ENCODE peak calls at places on chromosomes 2 and 18, in seven cellular contexts. R, P, L, X, Y, Q and A are unnamed samples.

GRCh38 chr2:169091761-169092523 is 22.6 kb downstream of the DHRS9 start:
- DNase-seq in L (no peak), P (peak; percentile 15), Q (peak; percentile 28), Y (no peak), X (no peak), R (peak; percentile 68), A (no peak)

GRCh38 chr2:31137211-31138036 is 816 bp downstream of the GALNT14 start:
- DNase-seq in R (no peak), P (no peak), X (no peak), Y (peak; percentile 79), L (peak; percentile 54), Q (peak; percentile 2), A (peak; percentile 14)

GRCh38 chr18:39951321-39951720 is 2003.7 kb upstream of the PIK3C3 start:
- DNase-seq in R (no peak), X (no peak), L (no peak), Q (no peak), Y (no peak), P (no peak), A (no peak)

GRCh38 chr18:12921178-12921577 is 26.6 kb upstream of the SEH1L start:
- DNase-seq in Q (no peak), L (no peak), Y (no peak), P (no peak), X (no peak), R (no peak), A (no peak)

GRCh38 chr18:61935362-61935761 is 42.6 kb upstream of the RNF152 start:
- DNase-seq in X (no peak), P (no peak), R (no peak), Q (no peak), L (no peak), Y (no peak), A (no peak)

GRCh38 chr2:42938671-42939370 is 146.4 kb upstream of the HAAO start:
- DNase-seq in R (peak; percentile 85), L (no peak), Q (no peak), P (no peak), X (no peak), Y (no peak), A (no peak)

GRCh38 chr2:70161069-70161534 is 29.7 kb downstream of the C2orf42 start:
- DNase-seq in R (peak; percentile 10), L (no peak), Y (no peak), P (no peak), Q (no peak), X (no peak), A (no peak)

GRCh38 chr2:15069149-15069548 is 436.6 kb downstream of the LRATD1 start:
- DNase-seq in R (no peak), X (no peak), L (no peak), P (peak; percentile 28), Y (no peak), Q (no peak), A (no peak)

GRCh38 chr2:207241198-207241597 is 75.5 kb upstream of the KLF7 start:
- DNase-seq in X (no peak), Q (peak; percentile 35), Y (no peak), P (peak; percentile 32), L (no peak), R (no peak), A (no peak)

GRCh38 chr2:133012847-133013734 is 343.1 kb upstream of the LYPD1 start:
- DNase-seq in X (no peak), Q (no peak), Y (no peak), L (no peak), R (no peak), P (no peak), A (no peak)

GRCh38 chr18:48629730-48630324 is 91.0 kb downstream of the CTIF start:
- DNase-seq in X (no peak), Y (peak; percentile 60), L (no peak), Q (peak; percentile 90), P (peak; percentile 100), R (peak; percentile 89), A (no peak)

GRCh38 chr2:239601880-239602279 is 201.1 kb upstream of the HDAC4 start:
- DNase-seq in X (no peak), R (no peak), Q (no peak), P (no peak), Y (no peak), L (no peak), A (no peak)

GRCh38 chr2:25103287-25103871 is 61.5 kb downstream of the EFR3B start:
- DNase-seq in Q (peak; percentile 47), L (no peak), R (no peak), P (peak; percentile 94), Y (no peak), X (no peak), A (no peak)

GRCh38 chr2:127511090-127511489 is 15.2 kb downstream of the IWS1 start:
- DNase-seq in Y (no peak), X (no peak), P (no peak), R (no peak), L (no peak), Q (no peak), A (no peak)

GRCh38 chr2:108279468-108279867 is 9.2 kb upstream of the SULT1C2 start:
- DNase-seq in R (no peak), Q (no peak), P (no peak), L (no peak), Y (no peak), X (no peak), A (no peak)

GRCh38 chr2:108278631-108279030 is 10.1 kb upstream of the SULT1C2 start:
- DNase-seq in Y (no peak), X (no peak), Q (no peak), P (peak; percentile 27), L (no peak), R (no peak), A (no peak)

DNA sequence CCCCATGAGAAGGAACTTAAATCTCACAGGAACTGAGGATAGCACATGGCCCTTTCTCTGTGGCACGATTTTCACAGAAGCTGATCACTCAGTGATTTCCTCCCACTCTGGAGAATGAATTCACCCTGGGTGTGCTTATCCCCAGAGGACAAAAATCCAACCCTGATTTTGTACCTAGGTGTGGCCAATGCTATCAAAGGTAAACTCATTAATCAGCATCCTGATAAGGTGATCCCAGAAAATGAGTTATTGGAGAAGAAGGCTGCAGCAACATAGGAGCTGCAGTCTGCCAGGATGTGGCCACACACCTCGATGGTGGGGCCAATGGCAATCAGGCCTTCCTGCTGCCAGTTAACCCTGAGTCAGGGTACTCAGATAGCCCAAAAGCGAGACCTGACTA is 8.2 kb upstream of the SULT1C2 start:
- DNase-seq in X (no peak), Y (no peak), Q (no peak), L (no peak), P (no peak), R (no peak), A (no peak)
- H3K23ac ChIP-seq in X (no peak overlapping the region), Y (no peak overlapping the region), Q (no peak overlapping the region), L (no peak overlapping the region), P (no peak overlapping the region), R (no peak overlapping the region), A (no peak overlapping the region)

DNA sequence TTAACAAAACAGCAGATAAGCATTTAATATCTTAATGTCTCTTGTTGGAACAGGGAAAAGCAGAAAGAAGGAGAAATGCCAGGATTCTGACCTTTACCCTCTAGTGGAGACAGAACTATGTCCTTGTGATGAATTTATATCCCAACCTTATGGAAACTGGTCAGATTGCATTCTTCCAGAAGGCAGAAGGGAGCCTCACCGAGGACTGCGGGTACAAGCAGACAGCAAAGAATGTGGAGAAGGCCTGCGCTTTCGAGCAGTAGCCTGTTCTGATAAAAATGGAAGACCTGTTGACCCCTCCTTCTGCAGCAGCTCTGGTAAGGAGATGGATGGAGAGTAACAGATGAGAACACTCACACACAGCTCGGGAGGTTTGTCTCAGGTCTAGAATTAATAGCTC is 552.7 kb upstream of the HNMT start:
- DNase-seq in R (peak; percentile 87), Y (peak; percentile 3), Q (no peak), X (no peak), P (no peak), L (no peak), A (no peak)
- H3K23ac ChIP-seq in R (no peak overlapping the region), Y (no peak overlapping the region), Q (no peak overlapping the region), X (no peak overlapping the region), P (no peak overlapping the region), L (no peak overlapping the region), A (no peak overlapping the region)

GRCh38 chr2:77387324-77387723 is 134.9 kb downstream of the LRRTM4 start:
- DNase-seq in Q (no peak), Y (peak; percentile 12), X (peak; percentile 23), R (no peak), P (no peak), L (peak; percentile 58), A (no peak)
- H3K23ac ChIP-seq in Q (no peak overlapping the region), Y (no peak overlapping the region), X (no peak overlapping the region), R (no peak overlapping the region), P (no peak overlapping the region), L (no peak overlapping the region), A (no peak overlapping the region)

DNA sequence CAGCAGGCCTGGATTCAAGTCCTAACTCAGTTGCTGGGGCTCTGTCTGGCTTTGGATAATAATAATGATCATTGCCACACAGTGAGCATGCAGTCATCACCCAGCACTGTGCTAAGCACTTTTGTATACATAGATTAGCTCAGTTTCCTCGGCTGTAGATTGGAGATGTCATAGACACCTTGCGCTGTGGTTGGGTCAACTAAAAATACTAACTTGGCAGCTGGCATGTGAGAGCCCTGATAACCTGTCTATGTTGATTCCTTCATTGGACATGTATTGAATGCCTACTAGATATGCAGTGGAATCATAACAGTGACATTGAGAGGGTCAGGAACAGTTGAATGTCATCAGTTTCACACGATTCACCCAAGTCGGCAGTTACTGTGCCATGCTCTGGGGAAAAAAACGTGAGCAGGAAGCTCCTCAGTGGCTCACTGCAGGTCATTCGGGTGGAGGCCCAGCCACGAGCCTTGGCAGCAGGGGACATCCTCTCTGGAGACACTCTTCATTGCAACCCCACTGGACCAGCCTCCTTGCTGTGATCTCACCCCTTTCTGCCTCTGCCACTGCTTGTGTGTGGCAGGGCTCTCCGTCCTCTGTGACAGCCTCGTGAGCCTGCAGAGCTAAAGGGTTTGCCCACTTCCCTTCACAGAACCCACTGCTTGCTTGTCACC is 85.3 kb downstream of the NPAS2 start:
- DNase-seq in Y (no peak), L (no peak), X (no peak), R (no peak), P (no peak), Q (no peak), A (no peak)
- H3K23ac ChIP-seq in Y (no peak overlapping the region), L (no peak overlapping the region), X (no peak overlapping the region), R (no peak overlapping the region), P (no peak overlapping the region), Q (no peak overlapping the region), A (no peak overlapping the region)

DNA sequence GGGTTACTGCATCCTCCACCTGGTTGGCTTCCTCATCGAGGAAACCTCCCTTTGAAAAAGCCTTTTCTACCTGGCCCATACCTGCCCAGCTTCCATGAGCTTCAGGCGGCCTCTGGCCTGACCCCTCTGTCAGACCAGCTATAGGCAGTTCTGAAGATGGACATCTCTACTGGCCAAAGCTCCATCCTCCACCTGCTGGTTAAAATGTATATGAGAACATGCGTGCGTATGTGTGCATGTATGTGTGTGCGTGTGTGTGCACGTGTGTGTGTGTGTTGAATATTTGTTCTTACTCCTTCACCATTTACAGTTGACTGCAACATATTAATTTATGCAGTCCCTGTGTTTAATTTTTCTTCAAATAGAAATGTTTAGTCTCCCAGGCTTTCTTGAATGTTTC is 642.4 kb upstream of the RAB6C start:
- DNase-seq in Q (no peak), L (no peak), X (no peak), R (peak; percentile 15), P (no peak), Y (no peak), A (no peak)
- H3K23ac ChIP-seq in Q (no peak overlapping the region), L (no peak overlapping the region), X (no peak overlapping the region), R (no peak overlapping the region), P (no peak overlapping the region), Y (no peak overlapping the region), A (no peak overlapping the region)

GRCh38 chr2:115946341-115946740 is 1503.9 kb downstream of the DPP10 start:
- DNase-seq in L (no peak), R (no peak), X (no peak), P (no peak), Q (no peak), Y (no peak), A (no peak)
- H3K23ac ChIP-seq in L (no peak overlapping the region), R (no peak overlapping the region), X (no peak overlapping the region), P (no peak overlapping the region), Q (no peak overlapping the region), Y (no peak overlapping the region), A (no peak overlapping the region)